ENCODE peak calls at places on chromosomes 6 and 20, in nine cellular contexts. E is coronary artery, Q is neural progenitor cell, H is psoas muscle, Z is endothelial cell of umbilical vein, M is fibroblast of lung, F is upper lobe of left lung, K is HL-60, W is ovary. N is an unnamed sample.
A peak's percentile ranks its signal among the peaks of the same experiment; 100 is the strongest.

GRCh38 chr6:130324657-130325056 is 41.2 kb upstream of the TMEM200A start:
- DNase-seq in M (peak; percentile 90), H (no peak), F (no peak), Z (no peak), K (no peak), Q (no peak), E (no peak), W (no peak), N (no peak)

GRCh38 chr20:4891997-4892396 is 109.3 kb downstream of the SLC23A2 start:
- DNase-seq in M (no peak), E (peak; percentile 56), K (no peak), Z (no peak), F (no peak), Q (no peak), H (no peak), W (no peak), N (no peak)

GRCh38 chr6:18585032-18585573 is 198.0 kb downstream of the RNF144B start:
- DNase-seq in M (peak; percentile 90), E (no peak), K (no peak), W (no peak), Z (peak; percentile 79), F (no peak), H (peak; percentile 35), Q (no peak), N (no peak)

GRCh38 chr6:90297124-90297865 is 652 bp upstream of the BACH2 start:
- DNase-seq in W (no peak), F (no peak), M (no peak), H (no peak), Q (peak; percentile 51), E (no peak), K (no peak), Z (no peak), N (no peak)

GRCh38 chr6:168678177-168678576 is 237.2 kb downstream of the SMOC2 start:
- DNase-seq in F (no peak), M (no peak), K (no peak), Q (no peak), Z (no peak), E (no peak), W (no peak), H (no peak), N (no peak)

GRCh38 chr6:136791296-136792065 is 796 bp downstream of the MAP3K5 start:
- DNase-seq in F (peak; percentile 88), W (peak; percentile 63), Q (peak; percentile 53), E (peak; percentile 88), Z (peak; percentile 61), H (peak; percentile 66), M (peak; percentile 59), K (peak; percentile 82), N (peak; percentile 30)

GRCh38 chr6:153028261-153028660 is 25.8 kb upstream of the MTRF1L start:
- DNase-seq in E (no peak), H (no peak), M (peak; percentile 23), F (no peak), W (no peak), Q (no peak), K (no peak), Z (no peak), N (no peak)

GRCh38 chr20:64079273-64080012 is at the start of gene RGS19:
- DNase-seq in F (peak; percentile 97), Q (peak; percentile 92), K (peak; percentile 97), H (peak; percentile 81), E (no peak), W (peak; percentile 56), Z (peak; percentile 57), M (peak; percentile 67), N (peak; percentile 55)

GRCh38 chr6:93222071-93222851 is 197.1 kb downstream of the EPHA7 start:
- DNase-seq in Z (no peak), Q (peak; percentile 47), K (no peak), E (no peak), H (no peak), M (no peak), F (no peak), W (no peak), N (no peak)

GRCh38 chr6:93219447-93219846 is 199.9 kb downstream of the EPHA7 start:
- DNase-seq in M (no peak), K (no peak), E (no peak), Z (no peak), Q (no peak), W (no peak), H (no peak), F (no peak), N (no peak)
- TF ChIP-seq CTCF in M (no peak), K (no peak), E (no peak), Z (no peak), Q (no peak), W (no peak), H (no peak), F (no peak), N (no peak)

GRCh38 chr6:147156218-147156617 is 48.0 kb upstream of the STXBP5 start:
- DNase-seq in F (no peak), Q (no peak), W (no peak), Z (no peak), M (no peak), H (no peak), E (no peak), K (peak; percentile 75), N (no peak)
- H3K4me3 ChIP-seq in F (no peak overlapping the region), Q (no peak overlapping the region), W (no peak overlapping the region), Z (no peak overlapping the region), M (no peak overlapping the region), H (no peak overlapping the region), E (no peak overlapping the region), K (no peak overlapping the region), N (no peak overlapping the region)

GRCh38 chr6:180295-180694 is 112.0 kb upstream of the DUSP22 start:
- DNase-seq in F (no peak), W (no peak), M (no peak), H (no peak), Z (no peak), K (no peak), Q (no peak), E (no peak), N (no peak)
- H3K27ac ChIP-seq in F (no peak overlapping the region), W (no peak overlapping the region), M (no peak overlapping the region), H (no peak overlapping the region), Z (no peak overlapping the region), K (no peak overlapping the region), Q (no peak overlapping the region), E (no peak overlapping the region), N (no peak overlapping the region)

DNA sequence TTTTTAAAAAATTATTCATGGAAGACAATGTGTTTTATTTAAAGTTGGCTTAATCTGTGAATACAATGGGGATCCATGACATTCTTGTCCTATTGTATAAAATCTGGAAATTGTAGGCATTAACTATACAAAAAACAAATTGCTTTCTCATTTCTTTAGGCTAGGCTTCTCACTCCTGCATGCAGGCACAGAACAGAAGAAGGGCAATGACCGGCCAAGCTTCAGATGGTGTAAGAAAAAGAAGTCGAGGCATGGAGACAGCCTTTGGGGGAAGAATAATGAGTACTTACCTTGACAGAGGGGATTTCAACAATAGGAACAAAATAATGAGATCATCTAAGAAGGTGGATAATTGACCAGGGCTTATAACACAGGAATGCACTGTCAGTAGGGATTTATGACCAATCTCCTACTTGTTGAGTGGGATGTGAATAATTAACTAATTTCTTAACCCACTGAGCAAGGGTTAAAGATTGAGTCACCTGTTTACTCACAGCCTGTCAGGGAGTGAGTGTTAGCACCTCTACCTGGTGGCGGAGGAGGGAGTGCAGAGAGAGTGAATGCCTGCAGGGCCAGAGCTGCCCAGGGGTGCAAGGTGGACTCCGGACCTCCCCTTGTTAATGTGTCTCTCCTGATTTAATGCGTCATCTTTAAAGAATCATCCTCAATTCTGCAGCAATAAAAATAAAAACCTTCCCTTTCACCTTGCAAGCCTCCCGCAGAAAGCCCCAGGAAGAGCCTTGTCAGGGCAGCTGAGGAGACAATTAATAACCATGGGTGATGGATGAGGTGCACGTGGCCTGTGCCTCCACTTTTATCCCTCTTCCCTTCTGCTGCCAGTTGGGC is 3.9 kb downstream of the SLC22A2 start:
- DNase-seq in K (no peak), M (no peak), H (no peak), E (no peak), W (no peak), F (no peak), Q (no peak), Z (no peak), N (no peak)
- TF ChIP-seq CTCF in K (no peak), M (no peak), H (no peak), E (no peak), W (no peak), F (no peak), Q (no peak), Z (no peak), N (no peak)

DNA sequence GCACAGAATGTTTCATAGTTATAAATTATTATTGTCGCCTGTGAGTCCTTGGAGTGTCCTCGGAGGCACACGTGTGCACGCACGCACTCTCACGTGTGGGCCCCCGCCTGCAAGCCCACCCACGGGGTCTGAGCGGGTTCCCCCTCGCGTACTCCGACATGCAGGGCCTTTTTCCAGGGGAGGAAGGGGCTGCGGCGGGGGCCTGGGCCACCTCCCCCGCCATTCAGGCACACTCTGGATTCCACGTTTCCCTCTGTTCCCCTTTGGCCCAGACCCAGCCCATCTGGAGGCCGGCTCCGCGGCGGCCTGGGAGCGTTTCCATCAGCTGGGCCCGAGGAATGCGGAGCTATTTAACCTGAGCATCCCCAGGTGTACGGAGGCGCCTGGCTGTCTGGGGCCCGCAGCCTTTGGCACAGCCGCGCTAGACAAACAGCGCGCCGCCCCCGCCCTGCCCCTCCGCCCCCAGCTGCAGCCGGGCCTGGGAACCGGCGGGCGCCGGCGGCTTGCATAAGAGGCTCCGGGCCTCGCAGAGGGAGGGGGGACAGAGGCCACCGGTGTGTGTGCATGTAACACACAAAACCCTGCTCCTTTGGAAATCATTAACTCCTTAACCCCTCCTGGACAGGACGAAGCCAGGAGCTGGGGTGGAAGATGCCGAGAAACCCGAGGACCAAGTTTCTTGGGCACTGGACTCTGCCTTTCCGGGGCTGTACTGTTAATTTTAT is 3.3 kb downstream of the ID1 start:
- DNase-seq in E (peak; percentile 87), Q (peak; percentile 93), H (peak; percentile 82), Z (peak; percentile 81), K (peak; percentile 61), F (peak; percentile 95), M (peak; percentile 80), W (peak; percentile 75), N (peak; percentile 87)
- H3K4me3 ChIP-seq in E (peak overlapping the region; percentile 88), Q (peak overlapping the region; percentile 16), H (peak overlapping the region; percentile 80), Z (no peak overlapping the region), K (peak overlapping the region; percentile 16), F (peak overlapping the region; percentile 71), M (no peak overlapping the region), W (peak overlapping the region; percentile 31), N (peak overlapping the region; percentile 31)

N was measured in WERI-Rb-1.